ENCODE peak calls at places on chromosome 12, in eight cellular contexts. D is HepG2, Q is A549, U is SK-N-SH, L is ovary, C is transverse colon, G is stomach, O is upper lobe of left lung. N is an unnamed sample.

GRCh38 chr12:101992091-101992490 is 69.7 kb downstream of the WASHC3 start:
- DNase-seq in G (no peak), C (no peak), U (no peak), D (no peak), O (no peak), L (no peak), Q (no peak), N (no peak)

GRCh38 chr12:8860165-8860961 is 37.9 kb downstream of the A2ML1 start:
- DNase-seq in Q (no peak), U (peak; percentile 33), L (peak; percentile 49), C (peak; percentile 31), G (peak; percentile 34), O (no peak), D (peak; percentile 37), N (no peak)

GRCh38 chr12:76708291-76708690 is 55.6 kb upstream of the ZDHHC17 start:
- DNase-seq in G (no peak), L (no peak), O (no peak), D (no peak), Q (no peak), C (no peak), U (no peak), N (no peak)

GRCh38 chr12:46660719-46661118 is 165.1 kb downstream of the SLC38A4 start:
- DNase-seq in G (no peak), Q (no peak), D (no peak), U (no peak), L (no peak), O (no peak), C (no peak), N (no peak)

GRCh38 chr12:2354151-2354991 is 301.6 kb downstream of the CACNA1C start:
- DNase-seq in G (no peak), Q (no peak), O (no peak), D (no peak), U (no peak), C (no peak), L (no peak), N (no peak)

GRCh38 chr12:12442548-12443071 is 85.7 kb downstream of the BORCS5 start:
- DNase-seq in D (no peak), Q (peak; percentile 12), O (no peak), U (no peak), G (no peak), L (no peak), C (no peak), N (no peak)

GRCh38 chr12:29589852-29590251 is 92.4 kb upstream of the OVCH1 start:
- DNase-seq in U (no peak), C (no peak), D (no peak), L (no peak), Q (no peak), O (no peak), G (no peak), N (no peak)

GRCh38 chr12:132557969-132558856 is 52.2 kb downstream of the LRCOL1 start:
- DNase-seq in Q (no peak), C (no peak), U (no peak), D (peak; percentile 30), L (no peak), O (peak; percentile 70), G (no peak), N (no peak)

GRCh38 chr12:29072631-29073030 is 76.4 kb upstream of the FAR2 start:
- DNase-seq in G (no peak), Q (no peak), L (no peak), U (no peak), C (no peak), D (no peak), O (no peak), N (no peak)

GRCh38 chr12:9866786-9867379 is 2.3 kb downstream of the CLEC2B start:
- DNase-seq in G (no peak), L (no peak), O (no peak), D (no peak), U (no peak), C (no peak), Q (no peak), N (no peak)

GRCh38 chr12:47249719-47250506 is 170.2 kb upstream of the AMIGO2 start:
- DNase-seq in O (no peak), Q (no peak), U (no peak), C (no peak), D (no peak), L (no peak), G (no peak), N (no peak)

GRCh38 chr12:7444076-7444475 is at the start of gene CD163L1:
- DNase-seq in G (no peak), D (no peak), L (no peak), U (no peak), Q (no peak), C (no peak), O (no peak), N (no peak)

GRCh38 chr12:68224613-68225285 is 861 bp downstream of the IL26 start:
- DNase-seq in C (no peak), L (no peak), U (no peak), O (no peak), Q (no peak), D (no peak), G (no peak), N (no peak)

GRCh38 chr12:4449862-4450222 is 4.2 kb upstream of the FGF6 start:
- DNase-seq in Q (no peak), D (no peak), O (no peak), U (no peak), C (peak; percentile 23), L (no peak), G (no peak), N (no peak)

GRCh38 chr12:124326899-124327298 is 32.0 kb downstream of the RFLNA start:
- DNase-seq in G (no peak), C (no peak), D (no peak), L (no peak), Q (no peak), U (no peak), O (peak; percentile 50), N (no peak)
- H3K27ac ChIP-seq in G (peak overlapping the region; percentile 24), C (peak overlapping the region; percentile 10), D (no peak overlapping the region), L (peak overlapping the region; percentile 45), Q (peak overlapping the region; percentile 25), U (no peak overlapping the region), O (peak overlapping the region; percentile 69), N (no peak overlapping the region)

GRCh38 chr12:107992016-107992415 is 137.1 kb upstream of the WSCD2 start:
- DNase-seq in L (no peak), U (no peak), O (no peak), G (no peak), D (no peak), C (no peak), Q (no peak), N (no peak)

GRCh38 chr12:107984973-107985372 is 144.1 kb upstream of the WSCD2 start:
- DNase-seq in Q (no peak), G (no peak), D (no peak), O (no peak), U (no peak), C (no peak), L (no peak), N (no peak)

GRCh38 chr12:107986183-107986582 is 142.9 kb upstream of the WSCD2 start:
- DNase-seq in U (no peak), G (no peak), Q (no peak), O (no peak), D (no peak), L (no peak), C (no peak), N (no peak)

GRCh38 chr12:107992870-107993451 is 136.1 kb upstream of the WSCD2 start:
- DNase-seq in C (no peak), O (no peak), L (no peak), Q (peak; percentile 27), D (peak; percentile 49), U (peak; percentile 46), G (no peak), N (no peak)

GRCh38 chr12:107990325-107990724 is 138.8 kb upstream of the WSCD2 start:
- DNase-seq in Q (peak; percentile 4), O (no peak), C (peak; percentile 11), U (peak; percentile 37), D (peak; percentile 29), G (no peak), L (no peak), N (no peak)
- TF ChIP-seq CTCF in Q (peak; percentile 53), O (peak; percentile 27), C (peak; percentile 37), U (no peak), D (peak; percentile 67), G (peak; percentile 35), L (no peak), N (peak; percentile 23)

GRCh38 chr12:6336079-6336858 is 5.6 kb downstream of the TNFRSF1A start:
- DNase-seq in U (peak; percentile 74), G (peak; percentile 90), Q (peak; percentile 99), L (peak; percentile 97), D (peak; percentile 94), O (peak; percentile 81), C (peak; percentile 92), N (peak; percentile 95)

GRCh38 chr12:6334940-6335450 is 6.9 kb downstream of the TNFRSF1A start:
- DNase-seq in L (no peak), Q (no peak), C (peak; percentile 58), G (peak; percentile 43), U (no peak), O (no peak), D (no peak), N (peak; percentile 76)

GRCh38 chr12:6336859-6337744 is 4.8 kb downstream of the TNFRSF1A start:
- DNase-seq in Q (no peak), O (no peak), G (no peak), D (no peak), U (no peak), L (no peak), C (peak; percentile 62), N (no peak)

GRCh38 chr12:6334359-6334758 is 7.5 kb downstream of the TNFRSF1A start:
- DNase-seq in L (no peak), U (no peak), O (no peak), Q (no peak), G (no peak), C (no peak), D (no peak), N (no peak)

GRCh38 chr12:6335451-6336078 is 6.3 kb downstream of the TNFRSF1A start:
- DNase-seq in O (peak; percentile 80), D (peak; percentile 90), C (peak; percentile 84), G (peak; percentile 81), U (peak; percentile 74), L (peak; percentile 82), Q (peak; percentile 86), N (no peak)
- TF ChIP-seq EP300 in O (no peak), D (peak; percentile 5), C (no peak), G (no peak), U (no peak), L (no peak), Q (no peak), N (no peak)

DNA sequence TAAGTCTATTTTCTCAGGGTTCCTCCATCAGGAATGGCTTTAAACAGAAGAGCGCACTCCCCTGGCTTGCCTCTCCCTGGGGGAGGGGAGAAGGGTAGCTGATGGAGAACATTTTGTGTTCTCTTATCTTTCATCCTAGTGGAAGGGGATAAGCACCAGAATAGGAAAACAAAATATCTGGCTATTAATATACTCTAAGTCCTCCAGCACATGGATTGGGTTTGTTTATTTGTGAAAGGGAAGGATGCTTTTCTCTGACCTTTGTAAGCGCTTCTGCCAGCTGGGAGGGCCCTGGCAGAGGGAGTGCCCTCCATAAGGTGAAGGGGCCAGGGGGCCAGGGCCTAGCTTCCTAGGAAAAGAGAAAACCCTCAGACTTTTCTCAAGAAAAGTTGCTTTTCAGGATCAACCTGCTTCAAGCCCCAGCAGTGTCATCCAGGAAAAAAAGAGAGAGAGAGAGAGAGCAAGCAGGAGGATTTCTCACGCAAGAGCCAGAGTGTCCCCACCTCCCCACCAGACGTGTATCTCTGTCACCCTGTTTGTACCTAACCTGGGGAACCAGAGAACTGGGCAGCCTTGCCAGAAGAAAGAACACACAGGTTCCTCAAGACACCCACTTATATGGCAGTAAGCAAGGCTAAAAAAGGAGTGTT is 34.2 kb upstream of the ATP2A2 start:
- DNase-seq in Q (no peak), U (no peak), G (no peak), L (peak; percentile 46), D (no peak), O (no peak), C (no peak), N (no peak)
- H3K27ac ChIP-seq in Q (peak overlapping the region; percentile 97), U (no peak overlapping the region), G (peak overlapping the region; percentile 78), L (peak overlapping the region; percentile 83), D (peak overlapping the region; percentile 96), O (peak overlapping the region; percentile 72), C (peak overlapping the region; percentile 89), N (peak overlapping the region; percentile 88)

N was measured in suprapubic skin.